ENCODE peak calls at places on chromosomes 1 and 21, in six cellular contexts. X is A549, R is K562, A is tibial nerve, J is body of pancreas, I is sigmoid colon. L is an unnamed sample.

GRCh38 chr21:43196789-43197188 is 28.0 kb downstream of the CRYAA start:
- DNase-seq in X (no peak), R (no peak), A (peak; percentile 16), J (peak; percentile 66), I (peak; percentile 35), L (no peak)

GRCh38 chr1:93598396-93598795 is 83.2 kb downstream of the BCAR3 start:
- DNase-seq in X (no peak), R (no peak), A (no peak), J (no peak), I (no peak), L (no peak)

GRCh38 chr1:213905315-213905714 is 82.5 kb upstream of the PROX1 start:
- DNase-seq in X (no peak), R (no peak), A (no peak), J (no peak), I (no peak), L (no peak)

GRCh38 chr21:45867041-45867630 is 114.4 kb upstream of the COL6A1 start:
- DNase-seq in X (no peak), R (no peak), A (no peak), J (no peak), I (peak; percentile 46), L (no peak)

GRCh38 chr1:225750420-225750819 is 27.2 kb upstream of the SRP9 start:
- DNase-seq in X (no peak), R (no peak), A (no peak), J (no peak), I (no peak), L (no peak)

GRCh38 chr1:235011599-235012435 is 116.8 kb downstream of the TOMM20 start:
- DNase-seq in X (peak; percentile 75), R (peak; percentile 72), A (no peak), J (peak; percentile 74), I (peak; percentile 86), L (no peak)

GRCh38 chr1:61157420-61157987 is 75.1 kb downstream of the NFIA start:
- DNase-seq in X (no peak), R (no peak), A (no peak), J (no peak), I (no peak), L (no peak)

GRCh38 chr1:240611619-240612490 is at the start of gene GREM2:
- DNase-seq in X (peak; percentile 31), R (no peak), A (no peak), J (peak; percentile 16), I (peak; percentile 83), L (peak; percentile 77)

GRCh38 chr1:151290709-151291303 is 8.7 kb downstream of the ZNF687 start:
- DNase-seq in X (no peak), R (no peak), A (no peak), J (no peak), I (no peak), L (no peak)

GRCh38 chr1:118113261-118113660 is 71.8 kb downstream of the SPAG17 start:
- DNase-seq in X (no peak), R (no peak), A (no peak), J (no peak), I (no peak), L (no peak)

GRCh38 chr1:17013598-17014320 is 2.0 kb upstream of the ATP13A2 start:
- DNase-seq in X (no peak), R (peak; percentile 30), A (peak; percentile 43), J (peak; percentile 37), I (peak; percentile 60), L (no peak)

GRCh38 chr1:35603941-35604340 is 30.8 kb downstream of the TFAP2E start:
- DNase-seq in X (no peak), R (no peak), A (no peak), J (no peak), I (no peak), L (no peak)

GRCh38 chr1:109610609-109611307 is 8.7 kb downstream of the GNAT2 start:
- DNase-seq in X (no peak), R (no peak), A (no peak), J (no peak), I (no peak), L (no peak)

GRCh38 chr1:44077421-44077820 is 41.2 kb upstream of the KLF17 start:
- DNase-seq in X (no peak), R (no peak), A (no peak), J (no peak), I (no peak), L (no peak)

GRCh38 chr1:85626818-85627217 is 46.3 kb downstream of the CCN1 start:
- DNase-seq in X (no peak), R (no peak), A (no peak), J (no peak), I (no peak), L (no peak)

GRCh38 chr1:906532-907420 is 16.9 kb upstream of the SAMD11 start:
- DNase-seq in X (no peak), R (no peak), A (peak; percentile 11), J (peak; percentile 49), I (peak; percentile 71), L (no peak)

GRCh38 chr1:148318123-148318899 is 164.8 kb downstream of the PPIAL4G start:
- DNase-seq in X (no peak), R (no peak), A (no peak), J (peak; percentile 30), I (no peak), L (no peak)

GRCh38 chr21:31524140-31524539 is 135.4 kb upstream of the SOD1 start:
- DNase-seq in X (no peak), R (no peak), A (no peak), J (no peak), I (no peak), L (no peak)

GRCh38 chr1:39369568-39369967 is 121.9 kb upstream of the BMP8A start:
- DNase-seq in X (no peak), R (no peak), A (no peak), J (no peak), I (no peak), L (no peak)

GRCh38 chr1:71835442-71835813 is 446.9 kb downstream of the NEGR1 start:
- DNase-seq in X (no peak), R (no peak), A (no peak), J (no peak), I (no peak), L (no peak)

GRCh38 chr1:29454616-29455380 is 218.5 kb downstream of the PTPRU start:
- DNase-seq in X (no peak), R (no peak), A (no peak), J (no peak), I (no peak), L (no peak)

GRCh38 chr1:5494518-5494917 is 497.7 kb downstream of the NPHP4 start:
- DNase-seq in X (no peak), R (no peak), A (no peak), J (no peak), I (no peak), L (no peak)

GRCh38 chr1:41917835-41918449 is 780 bp downstream of the HIVEP3 start:
- DNase-seq in X (no peak), R (no peak), A (no peak), J (no peak), I (no peak), L (no peak)

GRCh38 chr1:25756210-25756609 is 43.8 kb upstream of the SELENON start:
- DNase-seq in X (no peak), R (no peak), A (no peak), J (no peak), I (no peak), L (no peak)

GRCh38 chr1:199116488-199116887 is 477.6 kb downstream of the PTPRC start:
- DNase-seq in X (no peak), R (no peak), A (no peak), J (no peak), I (no peak), L (no peak)

GRCh38 chr1:185632659-185633428 is 101.3 kb upstream of the HMCN1 start:
- DNase-seq in X (no peak), R (no peak), A (no peak), J (peak; percentile 9), I (no peak), L (no peak)

GRCh38 chr1:35202048-35202719 is 9.2 kb upstream of the SFPQ start:
- DNase-seq in X (peak; percentile 81), R (peak; percentile 63), A (peak; percentile 29), J (peak; percentile 82), I (peak; percentile 84), L (peak; percentile 67)

GRCh38 chr1:25893072-25893604 is 13.1 kb downstream of the STMN1 start:
- DNase-seq in X (no peak), R (no peak), A (no peak), J (no peak), I (peak; percentile 44), L (no peak)

GRCh38 chr1:34916104-34916503 is 13.3 kb downstream of the DLGAP3 start:
- DNase-seq in X (no peak), R (no peak), A (no peak), J (no peak), I (no peak), L (no peak)

GRCh38 chr1:160207118-160207650 is 2.0 kb downstream of the PEA15 start:
- DNase-seq in X (no peak), R (no peak), A (no peak), J (no peak), I (no peak), L (no peak)
- H3K4me3 ChIP-seq in X (no peak overlapping the region), R (no peak overlapping the region), A (no peak overlapping the region), J (no peak overlapping the region), I (no peak overlapping the region), L (no peak overlapping the region)

GRCh38 chr1:145987926-145988325 is 8.5 kb downstream of the TXNIP start:
- DNase-seq in X (no peak), R (no peak), A (no peak), J (no peak), I (no peak), L (no peak)
- H3K4me1 ChIP-seq in X (peaks cover 11% of the 10 kb centered on the region), R (peaks cover 39% of the 10 kb centered on the region), A (peaks cover 65% of the 10 kb centered on the region), J (peaks cover 82% of the 10 kb centered on the region), I (peaks cover 66% of the 10 kb centered on the region), L (peaks cover 6% of the 10 kb centered on the region)

DNA sequence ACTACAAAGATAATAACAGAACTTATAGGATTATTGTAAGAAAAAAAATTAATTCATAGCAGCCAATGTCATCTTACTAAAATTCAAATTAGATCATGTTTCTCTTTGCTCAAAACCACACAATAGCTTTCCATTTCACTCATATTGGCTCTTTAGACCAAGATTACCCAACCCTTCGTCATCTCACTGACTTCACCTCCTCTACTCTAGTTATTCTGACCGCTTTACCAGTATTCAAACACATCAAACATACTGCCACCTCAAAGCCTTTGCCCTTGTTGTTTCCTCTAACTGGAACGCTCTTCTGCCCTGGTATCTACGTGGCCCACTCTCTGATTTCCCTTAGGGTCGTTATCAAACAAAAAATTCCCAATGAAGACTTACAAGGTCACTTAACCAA is 1.7 kb downstream of the ANGPTL3 start:
- DNase-seq in X (no peak), R (no peak), A (no peak), J (no peak), I (no peak), L (no peak)
- TF ChIP-seq POLR2A in X (no peak), R (no peak), A (no peak), J (no peak), I (no peak), L (no peak)

GRCh38 chr1:79042117-79042516 is 35.6 kb upstream of the ADGRL4 start:
- DNase-seq in X (no peak), R (no peak), A (no peak), J (no peak), I (no peak), L (no peak)
- H3K4me3 ChIP-seq in X (no peak overlapping the region), R (no peak overlapping the region), A (no peak overlapping the region), J (no peak overlapping the region), I (no peak overlapping the region), L (no peak overlapping the region)

L was measured in ovary.